ENCODE peak calls at places on chromosome 19, in seven cellular contexts. G, J, X, W, L, I and S are unnamed samples.

GRCh38 chr19:39413903-39414608 is 1.6 kb downstream of the PLEKHG2 start:
- DNase-seq in I (no peak), X (no peak), G (no peak), L (no peak), W (no peak), J (no peak), S (no peak)

GRCh38 chr19:45125975-45126493 is 33.1 kb downstream of the PPP1R37 start:
- DNase-seq in W (peak), G (peak), J (peak), I (peak), L (no peak), X (peak), S (peak)

GRCh38 chr19:45884682-45885555 is 1.0 kb downstream of the IRF2BP1 start:
- DNase-seq in X (peak), W (no peak), J (peak), I (no peak), L (peak), G (no peak), S (no peak)

GRCh38 chr19:58544591-58545285 is 874 bp downstream of the TRIM28 start:
- DNase-seq in J (no peak), L (no peak), G (no peak), I (no peak), X (no peak), W (peak), S (no peak)

GRCh38 chr19:19051478-19052213 is 12.1 kb upstream of the SLC25A42 start:
- DNase-seq in G (no peak), J (no peak), L (no peak), W (no peak), I (no peak), X (no peak), S (no peak)

GRCh38 chr19:6383188-6383587 is 7.5 kb upstream of the PSPN start:
- DNase-seq in I (no peak), J (no peak), G (no peak), X (no peak), W (no peak), L (no peak), S (no peak)

GRCh38 chr19:41341669-41342490 is 11.8 kb downstream of the TGFB1 start:
- DNase-seq in X (peak), I (no peak), W (no peak), J (no peak), G (no peak), L (no peak), S (no peak)

GRCh38 chr19:1094978-1095701 is at the start of gene POLR2E:
- DNase-seq in I (peak), G (peak), J (peak), W (peak), X (peak), L (peak), S (peak)

GRCh38 chr19:30071871-30072270 is 129.8 kb downstream of the URI1 start:
- DNase-seq in G (no peak), L (no peak), W (no peak), X (no peak), J (no peak), I (no peak), S (no peak)

GRCh38 chr19:16073481-16073880 is 2.8 kb upstream of the TPM4 start:
- DNase-seq in I (no peak), G (no peak), J (no peak), L (no peak), X (no peak), W (no peak), S (no peak)

GRCh38 chr19:1079566-1080111 is 12.7 kb downstream of the ARHGAP45 start:
- DNase-seq in L (no peak), J (peak), X (no peak), G (no peak), I (no peak), W (no peak), S (no peak)

GRCh38 chr19:4278926-4279529 is at the start of gene SHD:
- DNase-seq in W (no peak), I (no peak), G (no peak), J (no peak), L (peak), X (no peak), S (no peak)

GRCh38 chr19:39407644-39408391 is 1.2 kb downstream of the ZFP36 start:
- DNase-seq in G (no peak), W (no peak), J (peak), I (peak), X (peak), L (no peak), S (peak)

GRCh38 chr19:8004723-8005513 is 523 bp downstream of the ELAVL1 start:
- DNase-seq in I (no peak), L (no peak), G (no peak), J (peak), W (no peak), X (no peak), S (no peak)

GRCh38 chr19:47614559-47614958 is 5.6 kb downstream of the BICRA start:
- DNase-seq in W (no peak), G (no peak), X (no peak), J (no peak), L (no peak), I (no peak), S (no peak)

GRCh38 chr19:52962394-52963228 is at the start of gene ZNF816:
- DNase-seq in X (peak), G (peak), W (peak), I (peak), J (peak), L (peak), S (peak)